ENCODE peak calls at places on chromosomes 2 and 18, in four cellular contexts. V is GM12878, N is HepG2, P is K562. L is an unnamed sample.

GRCh38 chr18:23523429-23524212 is 20.3 kb downstream of the RMC1 start:
- DNase-seq in V (peak), N (no peak), P (no peak), L (no peak)

GRCh38 chr2:219422944-219423534 is 4.9 kb downstream of the DES start:
- DNase-seq in V (no peak), N (no peak), P (no peak), L (no peak)

GRCh38 chr18:45774065-45774521 is 50.1 kb downstream of the SLC14A1 start:
- DNase-seq in V (no peak), N (no peak), P (no peak), L (no peak)

GRCh38 chr18:45993441-45993840 is 26.3 kb upstream of the EPG5 start:
- DNase-seq in V (no peak), N (no peak), P (no peak), L (no peak)

GRCh38 chr2:180983468-180984388 is 3.3 kb downstream of the UBE2E3 start:
- DNase-seq in V (no peak), N (peak), P (peak), L (peak)

GRCh38 chr2:90207454-90208058 is 1516.1 kb downstream of the RPIA start:
- DNase-seq in V (peak), N (peak), P (peak), L (peak)

GRCh38 chr2:235769046-235769445 is 275.2 kb downstream of the AGAP1 start:
- DNase-seq in V (no peak), N (no peak), P (no peak), L (no peak)

GRCh38 chr2:113158884-113159553 is 14.8 kb upstream of the PSD4 start:
- DNase-seq in V (no peak), N (no peak), P (no peak), L (no peak)

GRCh38 chr2:68469935-68470334 is 2.5 kb downstream of the APLF start:
- DNase-seq in V (no peak), N (peak), P (no peak), L (no peak)

GRCh38 chr2:227301523-227301922 is 23.5 kb upstream of the MFF start:
- DNase-seq in V (no peak), N (no peak), P (no peak), L (no peak)

GRCh38 chr2:164257794-164258193 is 363.5 kb downstream of the GRB14 start:
- DNase-seq in V (no peak), N (no peak), P (no peak), L (no peak)

GRCh38 chr18:49886891-49887764 is 73.8 kb upstream of the ACAA2 start:
- DNase-seq in V (no peak), N (no peak), P (no peak), L (no peak)

DNA sequence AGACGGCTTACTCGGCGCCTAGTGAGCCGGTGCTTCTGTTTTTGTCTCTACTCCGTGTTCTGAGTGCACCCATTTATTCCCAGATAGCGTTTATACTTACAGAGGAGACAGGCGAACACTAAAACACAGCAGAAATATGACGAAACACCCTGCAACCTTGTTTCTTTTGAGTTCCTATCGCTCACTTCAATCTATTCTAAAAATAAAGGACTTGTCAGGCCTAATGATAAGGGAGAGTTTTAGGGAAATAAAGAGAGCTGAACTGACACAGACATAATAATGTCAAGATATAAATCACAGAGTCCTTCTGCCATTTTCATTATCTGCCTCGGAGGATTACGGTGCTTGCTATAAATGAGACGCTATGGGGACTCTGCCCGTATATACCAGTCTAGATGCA is 659.7 kb upstream of the SALL3 start:
- DNase-seq in V (no peak), N (no peak), P (no peak), L (no peak)
- TF ChIP-seq MYC in V (no peak), N (no peak), P (no peak), L (no peak)

GRCh38 chr2:96502891-96503636 is 2.1 kb downstream of the NEURL3 start:
- DNase-seq in V (no peak), N (no peak), P (no peak), L (no peak)

GRCh38 chr2:96501471-96501874 is 3.7 kb downstream of the NEURL3 start:
- DNase-seq in V (peak), N (no peak), P (no peak), L (no peak)

GRCh38 chr2:96505231-96505889 is at the start of gene NEURL3:
- DNase-seq in V (no peak), N (peak), P (no peak), L (peak)

GRCh38 chr2:96501886-96502810 is 3.0 kb downstream of the NEURL3 start:
- DNase-seq in V (no peak), N (peak), P (no peak), L (no peak)

GRCh38 chr2:96503637-96504243 is 1.4 kb downstream of the NEURL3 start:
- DNase-seq in V (no peak), N (no peak), P (no peak), L (no peak)
- TF ChIP-seq JUNB in V (no peak), N (no peak), P (no peak), L (no peak)

DNA sequence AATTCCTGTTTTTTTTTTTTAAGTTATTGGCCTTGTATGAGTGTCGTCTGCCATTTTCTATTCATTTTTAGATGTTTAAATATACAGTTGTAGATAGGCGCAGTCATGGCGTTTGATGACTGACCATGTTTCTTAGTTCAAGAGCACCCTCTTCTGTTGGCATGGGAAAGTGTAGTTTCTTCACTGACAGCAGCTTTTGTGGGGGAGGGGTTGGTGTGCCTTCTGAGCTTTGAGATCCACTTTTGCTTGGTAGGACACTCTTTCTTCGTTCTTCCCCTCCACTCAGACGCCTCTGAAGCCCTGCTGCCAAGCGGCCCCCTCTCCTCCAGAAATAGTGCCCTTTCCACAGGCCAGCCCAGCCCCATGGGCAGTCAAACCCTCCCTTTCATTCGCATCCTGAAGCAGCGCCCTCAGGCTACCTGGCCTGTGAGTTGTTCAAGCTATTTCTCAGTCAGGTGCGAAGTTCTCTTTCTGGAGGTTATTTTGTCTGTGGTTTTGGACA is 492.0 kb downstream of the TNS1 start:
- DNase-seq in V (peak), N (peak), P (peak), L (peak)
- H3K4me3 ChIP-seq in V (no peak), N (no peak), P (no peak), L (no peak)

DNA sequence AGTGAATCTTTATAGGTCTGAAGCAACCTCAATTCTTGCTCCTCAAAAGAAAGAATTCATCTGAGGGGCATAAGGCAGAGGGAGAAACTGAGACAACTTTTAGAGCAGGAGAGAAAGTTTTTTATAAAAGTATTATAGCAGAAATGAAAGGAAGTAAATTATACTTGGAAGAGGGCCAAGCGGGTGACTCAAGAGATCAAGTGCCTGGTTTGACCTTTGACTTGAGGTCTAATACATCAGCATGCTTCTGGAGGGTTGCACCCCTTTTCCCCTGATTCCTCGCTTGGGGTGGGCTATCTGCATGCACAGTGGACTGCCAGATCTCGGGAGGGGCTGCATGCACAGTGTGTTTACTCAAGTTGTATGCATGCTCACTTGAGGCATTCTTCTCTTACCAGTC is 268.5 kb upstream of the LRATD1 start:
- DNase-seq in V (no peak), N (no peak), P (no peak), L (no peak)
- TF ChIP-seq MYC in V (no peak), N (no peak), P (no peak), L (no peak)

GRCh38 chr2:16774980-16775963 is 109.6 kb upstream of the CYRIA start:
- DNase-seq in V (no peak), N (peak), P (no peak), L (no peak)
- TF ChIP-seq JUNB in V (no peak), N (no peak), P (no peak), L (no peak)

DNA sequence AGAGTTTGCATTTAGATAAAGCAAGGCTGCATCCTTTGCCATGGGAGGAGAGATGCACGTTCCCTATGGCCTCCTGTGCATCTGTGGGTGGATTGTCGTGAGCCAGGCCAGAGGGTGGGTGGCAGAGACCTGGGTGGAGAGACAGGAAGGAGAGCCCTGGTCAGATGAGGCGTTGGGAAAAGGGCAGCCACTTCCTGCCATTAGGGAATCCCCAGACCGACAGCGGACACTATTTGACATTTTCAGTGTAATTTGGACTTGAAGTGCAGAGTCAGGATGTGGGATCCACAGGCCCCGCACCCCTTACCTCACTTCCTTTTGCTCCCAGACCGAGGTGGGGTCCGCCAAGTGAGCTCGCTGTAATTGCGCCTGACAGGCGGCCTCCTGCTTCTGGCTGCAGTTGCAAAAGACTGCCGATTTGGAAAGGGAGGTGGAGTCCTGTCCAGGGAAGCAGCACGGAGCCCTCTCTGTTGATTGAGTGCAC is 150.0 kb downstream of the DYSF start:
- DNase-seq in V (no peak), N (no peak), P (no peak), L (no peak)
- H3K4me3 ChIP-seq in V (no peak), N (no peak), P (no peak), L (no peak)

GRCh38 chr2:217897816-217898806 is 104.7 kb downstream of the TNS1 start:
- DNase-seq in V (no peak), N (no peak), P (no peak), L (no peak)
- TF ChIP-seq MYC in V (no peak), N (no peak), P (no peak), L (no peak)

GRCh38 chr2:73859721-73860586 is 31.2 kb downstream of the STAMBP start:
- DNase-seq in V (no peak), N (peak), P (peak), L (peak)
- TF ChIP-seq JUNB in V (no peak), N (no peak), P (no peak), L (peak)

GRCh38 chr2:143801561-143801960 is 672.3 kb downstream of the ARHGAP15 start:
- DNase-seq in V (no peak), N (no peak), P (no peak), L (no peak)

GRCh38 chr2:143807192-143807591 is 678.0 kb downstream of the ARHGAP15 start:
- DNase-seq in V (no peak), N (no peak), P (no peak), L (no peak)

GRCh38 chr2:143803936-143804335 is 674.7 kb downstream of the ARHGAP15 start:
- DNase-seq in V (no peak), N (no peak), P (no peak), L (no peak)

GRCh38 chr2:143802871-143803650 is 673.8 kb downstream of the ARHGAP15 start:
- DNase-seq in V (peak), N (no peak), P (no peak), L (no peak)

DNA sequence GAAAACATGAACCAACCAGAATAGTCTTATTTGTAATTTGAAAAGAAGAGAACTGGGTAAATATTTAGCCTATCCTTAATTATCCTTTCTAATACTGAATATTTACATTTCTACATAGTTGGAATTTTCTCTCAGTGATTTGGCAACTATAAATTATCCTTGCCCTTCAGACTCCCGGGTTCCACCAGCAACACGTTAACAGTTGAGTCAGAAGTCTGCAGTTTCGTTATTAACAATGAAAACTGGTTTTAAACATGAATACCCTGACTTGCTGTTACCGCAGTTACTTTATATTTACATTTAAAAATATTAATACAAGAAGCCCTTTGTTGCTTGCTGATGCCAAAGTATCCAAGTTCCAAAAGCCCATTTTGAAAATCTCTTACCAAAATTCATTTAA is 673.0 kb downstream of the ARHGAP15 start:
- DNase-seq in V (peak), N (no peak), P (no peak), L (no peak)
- H3K4me3 ChIP-seq in V (peak), N (no peak), P (no peak), L (no peak)